ENCODE peak calls at places on chromosome 18, in six cellular contexts. V is fibroblast of mammary gland, S is AG10803, M is GM12864, K is heart right ventricle, Y is B cell. E is an unnamed sample.
A peak's percentile ranks its signal among the peaks of the same experiment; 100 is the strongest.

GRCh38 chr18:34511435-34511834 is 198.7 kb upstream of the DTNA start:
- DNase-seq in V (no peak), S (no peak), M (no peak), K (no peak), Y (no peak), E (no peak)

GRCh38 chr18:21760321-21760720 is 19.7 kb downstream of the MIB1 start:
- DNase-seq in V (peak; percentile 9), S (peak; percentile 82), M (no peak), K (no peak), Y (no peak), E (no peak)

GRCh38 chr18:48228301-48228715 is 180.9 kb downstream of the ZBTB7C start:
- DNase-seq in V (peak; percentile 7), S (peak; percentile 8), M (no peak), K (peak; percentile 57), Y (no peak), E (no peak)

GRCh38 chr18:49613741-49614151 is 51.9 kb downstream of the LIPG start:
- DNase-seq in V (no peak), S (no peak), M (no peak), K (no peak), Y (no peak), E (no peak)

GRCh38 chr18:35239314-35239713 is 1.5 kb upstream of the ZNF397 start:
- DNase-seq in V (peak; percentile 19), S (no peak), M (no peak), K (no peak), Y (no peak), E (no peak)

GRCh38 chr18:23094411-23095165 is 40.7 kb upstream of the CABLES1 start:
- DNase-seq in V (no peak), S (no peak), M (no peak), K (no peak), Y (no peak), E (no peak)

GRCh38 chr18:23231340-23232021 is 96.2 kb downstream of the CABLES1 start:
- DNase-seq in V (peak; percentile 98), S (peak; percentile 98), M (peak; percentile 97), K (peak; percentile 43), Y (peak; percentile 74), E (peak; percentile 92)

GRCh38 chr18:48028081-48028480 is 97.6 kb upstream of the SMAD2 start:
- DNase-seq in V (no peak), S (no peak), M (no peak), K (no peak), Y (no peak), E (no peak)

GRCh38 chr18:9365406-9365805 is 30.8 kb downstream of the TWSG1 start:
- DNase-seq in V (peak; percentile 54), S (no peak), M (no peak), K (no peak), Y (no peak), E (no peak)

DNA sequence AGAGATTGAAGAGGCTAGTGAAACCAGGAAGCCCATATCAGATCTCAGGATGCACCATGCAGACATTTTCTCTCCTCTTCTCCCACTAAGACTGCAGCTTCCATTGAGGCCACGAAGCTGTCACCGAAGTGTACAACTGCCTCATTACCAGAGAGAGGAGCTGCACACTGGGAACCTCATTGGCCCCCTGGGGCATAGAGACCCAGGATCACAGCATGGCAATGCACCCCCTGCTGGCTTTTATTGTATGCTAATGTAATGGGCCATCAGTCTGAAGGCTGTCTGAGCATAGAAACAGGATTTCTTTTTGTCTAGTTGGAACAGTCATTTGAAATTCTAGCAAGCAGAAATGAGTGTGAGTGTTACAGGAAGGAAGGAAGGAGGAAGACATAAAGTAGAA is 861.6 kb upstream of the CELF4 start:
- DNase-seq in V (no peak), S (no peak), M (no peak), K (no peak), Y (no peak), E (peak; percentile 2)
- TF ChIP-seq CTCF in V (no peak), S (no peak), M (no peak), K (no peak), Y (no peak), E (no peak)

DNA sequence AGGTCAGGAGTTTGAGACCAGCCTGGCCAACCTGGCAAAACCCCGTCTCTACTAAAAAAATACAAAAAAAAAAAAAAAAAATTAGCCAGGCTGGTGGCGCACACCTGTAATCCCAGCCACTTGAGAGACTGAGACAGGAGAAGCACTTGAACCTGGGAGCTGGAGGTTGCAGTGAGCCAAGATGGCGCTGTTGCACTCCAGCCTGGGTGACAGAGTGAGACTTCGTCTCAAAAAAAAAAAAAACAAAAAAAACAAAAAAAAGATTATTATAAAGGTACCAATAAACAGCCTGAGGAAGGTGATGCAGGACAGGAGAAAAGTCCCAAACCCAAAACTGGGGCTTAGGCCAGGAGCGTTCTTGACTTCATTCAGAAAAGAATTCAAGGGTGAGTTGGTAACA is 1596.4 kb upstream of the CELF4 start:
- DNase-seq in V (no peak), S (no peak), M (no peak), K (no peak), Y (no peak), E (no peak)
- TF ChIP-seq CTCF in V (no peak), S (no peak), M (no peak), K (no peak), Y (no peak), E (no peak)

DNA sequence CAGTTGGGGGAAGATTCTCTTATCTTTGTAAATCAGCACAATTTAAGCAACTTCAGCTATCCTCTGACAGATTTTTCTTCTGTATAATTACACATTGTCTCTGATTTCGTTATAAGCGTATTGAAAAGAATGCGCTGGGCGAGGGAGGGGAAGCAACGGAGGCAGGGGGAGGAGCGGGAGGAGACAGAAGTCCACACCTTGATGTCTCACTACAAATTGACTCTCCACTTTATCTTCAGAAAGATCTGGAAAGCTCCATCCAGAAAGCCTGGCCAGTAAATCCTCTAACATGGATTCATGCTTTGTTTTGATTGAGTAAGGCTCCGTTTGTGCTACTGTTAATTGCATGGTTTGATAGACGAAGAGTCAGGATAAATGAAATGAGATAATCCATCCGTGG is 76.6 kb downstream of the SMIM21 start:
- DNase-seq in V (no peak), S (no peak), M (no peak), K (no peak), Y (no peak), E (no peak)
- TF ChIP-seq CTCF in V (no peak), S (no peak), M (no peak), K (no peak), Y (no peak), E (no peak)

DNA sequence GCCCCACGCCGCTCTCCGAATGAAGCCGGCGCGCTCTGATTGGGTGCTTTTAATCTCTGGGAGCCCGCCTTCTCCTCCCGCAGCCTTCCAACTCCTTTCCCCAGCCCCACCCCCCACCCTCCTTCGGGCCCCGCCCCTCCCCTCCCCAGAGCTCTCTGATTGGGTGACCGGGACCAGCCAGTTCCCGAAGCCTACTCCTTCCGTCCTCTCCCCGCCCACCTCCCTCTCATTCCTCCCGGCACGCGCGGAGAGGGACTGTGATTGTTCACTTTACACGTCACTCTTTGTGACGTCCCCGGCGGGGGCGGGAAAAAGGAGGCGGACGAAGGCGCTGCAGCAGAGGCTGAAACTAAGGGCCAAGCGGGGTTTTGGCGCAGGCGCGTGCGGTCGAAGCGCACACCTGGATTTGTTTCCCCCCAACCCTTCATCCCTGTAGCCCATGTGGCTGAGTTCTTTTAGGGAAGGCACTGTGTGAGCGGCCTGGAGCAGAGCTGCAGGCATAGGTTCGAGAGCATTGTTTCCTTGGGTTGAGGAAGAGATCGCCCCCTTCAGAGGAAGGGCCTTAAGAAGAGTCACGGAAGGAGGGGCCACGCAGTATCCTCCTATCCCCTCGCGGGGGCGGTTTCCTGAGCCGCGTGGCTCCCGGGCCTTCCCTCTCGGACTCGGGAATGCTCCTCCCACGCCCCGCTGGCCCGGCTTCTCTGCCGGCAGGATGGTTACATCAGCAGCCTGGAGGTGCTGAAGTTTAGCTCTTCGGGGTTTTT is at the start of gene MEX3C:
- DNase-seq in V (peak; percentile 98), S (peak; percentile 99), M (peak; percentile 96), K (peak; percentile 99), Y (peak; percentile 87), E (peak; percentile 100)
- TF ChIP-seq CTCF in V (peak; percentile 12), S (peak; percentile 45), M (peak; percentile 35), K (peak; percentile 16), Y (peak; percentile 23), E (no peak)

GRCh38 chr18:74598350-74599001 is 806 bp downstream of the ZNF407 start:
- DNase-seq in V (peak; percentile 51), S (peak; percentile 17), M (peak; percentile 31), K (peak; percentile 60), Y (peak; percentile 80), E (peak; percentile 90)
- TF ChIP-seq CTCF in V (no peak), S (peak; percentile 9), M (peak; percentile 22), K (no peak), Y (peak; percentile 38), E (peak; percentile 26)

E was measured in activated CD8-positive, alpha-beta T cell treated with anti-CD3 and anti-CD28 coated beads for 36 hours.